ENCODE peak calls at places on chromosome 5, in ten cellular contexts. One of them, this sample, is unnamed.

GRCh38 chr5:143118222-143118621 is 285.3 kb downstream of the NR3C1 start:
- DNase-seq in M059J: no peak
- DNase-seq in NCI-H1105 treated with DMSO at 0.1 percent for 48 hours: no peak
- DNase-seq in T1000: no peak
- DNase-seq in iris pigment epithelial cell: no peak
- DNase-seq in choroid plexus epithelial cell: no peak
- DNase-seq in upper lobe of right lung: no peak
- DNase-seq in mesenchymal stem cell: no peak
- DNase-seq in activated CD8-positive, alpha-beta memory T cell treated with anti-CD3 and anti-CD28 coated beads, Interleukin-2, amount 50 U/mL, for 48 hours: no peak
- DNase-seq in uterus: no peak
- DNase-seq in this sample: no peak

GRCh38 chr5:9544056-9544455 is 1.8 kb downstream of the SEMA5A start:
- DNase-seq in mesenchymal stem cell: no peak
- DNase-seq in iris pigment epithelial cell: no peak
- DNase-seq in uterus: no peak
- DNase-seq in choroid plexus epithelial cell: no peak
- DNase-seq in activated CD8-positive, alpha-beta memory T cell treated with anti-CD3 and anti-CD28 coated beads, Interleukin-2, amount 50 U/mL, for 48 hours: no peak
- DNase-seq in NCI-H1105 treated with DMSO at 0.1 percent for 48 hours: no peak
- DNase-seq in M059J: no peak
- DNase-seq in T1000: no peak
- DNase-seq in upper lobe of right lung: no peak
- DNase-seq in this sample: no peak

GRCh38 chr5:154356256-154356655 is 89.5 kb upstream of the SAP30L start:
- DNase-seq in mesenchymal stem cell: no peak
- DNase-seq in upper lobe of right lung: no peak
- DNase-seq in choroid plexus epithelial cell: peak; percentile 53
- DNase-seq in activated CD8-positive, alpha-beta memory T cell treated with anti-CD3 and anti-CD28 coated beads, Interleukin-2, amount 50 U/mL, for 48 hours: no peak
- DNase-seq in M059J: peak; percentile 29
- DNase-seq in uterus: no peak
- DNase-seq in NCI-H1105 treated with DMSO at 0.1 percent for 48 hours: no peak
- DNase-seq in iris pigment epithelial cell: peak; percentile 75
- DNase-seq in T1000: no peak
- DNase-seq in this sample: no peak

GRCh38 chr5:170817195-170817594 is 33.7 kb downstream of the GABRP start:
- DNase-seq in activated CD8-positive, alpha-beta memory T cell treated with anti-CD3 and anti-CD28 coated beads, Interleukin-2, amount 50 U/mL, for 48 hours: no peak
- DNase-seq in NCI-H1105 treated with DMSO at 0.1 percent for 48 hours: no peak
- DNase-seq in choroid plexus epithelial cell: no peak
- DNase-seq in iris pigment epithelial cell: peak; percentile 41
- DNase-seq in uterus: no peak
- DNase-seq in T1000: no peak
- DNase-seq in mesenchymal stem cell: no peak
- DNase-seq in upper lobe of right lung: no peak
- DNase-seq in M059J: no peak
- DNase-seq in this sample: no peak

GRCh38 chr5:132205385-132206125 is 22.1 kb downstream of the P4HA2 start:
- DNase-seq in mesenchymal stem cell: no peak
- DNase-seq in upper lobe of right lung: no peak
- DNase-seq in iris pigment epithelial cell: peak; percentile 57
- DNase-seq in T1000: no peak
- DNase-seq in choroid plexus epithelial cell: peak; percentile 48
- DNase-seq in M059J: no peak
- DNase-seq in NCI-H1105 treated with DMSO at 0.1 percent for 48 hours: no peak
- DNase-seq in activated CD8-positive, alpha-beta memory T cell treated with anti-CD3 and anti-CD28 coated beads, Interleukin-2, amount 50 U/mL, for 48 hours: peak; percentile 23
- DNase-seq in uterus: no peak
- DNase-seq in this sample: peak; percentile 19

GRCh38 chr5:139630855-139631254 is 17.3 kb upstream of the CXXC5 start:
- DNase-seq in mesenchymal stem cell: no peak
- DNase-seq in uterus: no peak
- DNase-seq in upper lobe of right lung: no peak
- DNase-seq in activated CD8-positive, alpha-beta memory T cell treated with anti-CD3 and anti-CD28 coated beads, Interleukin-2, amount 50 U/mL, for 48 hours: no peak
- DNase-seq in iris pigment epithelial cell: no peak
- DNase-seq in M059J: no peak
- DNase-seq in NCI-H1105 treated with DMSO at 0.1 percent for 48 hours: no peak
- DNase-seq in choroid plexus epithelial cell: no peak
- DNase-seq in T1000: no peak
- DNase-seq in this sample: no peak

GRCh38 chr5:115516372-115516771 is 28.2 kb downstream of the FEM1C start:
- DNase-seq in iris pigment epithelial cell: no peak
- DNase-seq in choroid plexus epithelial cell: no peak
- DNase-seq in upper lobe of right lung: no peak
- DNase-seq in M059J: no peak
- DNase-seq in NCI-H1105 treated with DMSO at 0.1 percent for 48 hours: no peak
- DNase-seq in T1000: no peak
- DNase-seq in activated CD8-positive, alpha-beta memory T cell treated with anti-CD3 and anti-CD28 coated beads, Interleukin-2, amount 50 U/mL, for 48 hours: no peak
- DNase-seq in mesenchymal stem cell: no peak
- DNase-seq in uterus: no peak
- DNase-seq in this sample: no peak

GRCh38 chr5:154092356-154092755 is 53.6 kb downstream of the MFAP3 start:
- DNase-seq in iris pigment epithelial cell: peak; percentile 94
- DNase-seq in activated CD8-positive, alpha-beta memory T cell treated with anti-CD3 and anti-CD28 coated beads, Interleukin-2, amount 50 U/mL, for 48 hours: no peak
- DNase-seq in NCI-H1105 treated with DMSO at 0.1 percent for 48 hours: no peak
- DNase-seq in M059J: peak; percentile 37
- DNase-seq in T1000: no peak
- DNase-seq in uterus: no peak
- DNase-seq in upper lobe of right lung: no peak
- DNase-seq in mesenchymal stem cell: peak; percentile 13
- DNase-seq in choroid plexus epithelial cell: peak; percentile 84
- DNase-seq in this sample: no peak

GRCh38 chr5:56607074-56607473 is 208.3 kb upstream of the MAP3K1 start:
- DNase-seq in upper lobe of right lung: no peak
- DNase-seq in mesenchymal stem cell: no peak
- DNase-seq in NCI-H1105 treated with DMSO at 0.1 percent for 48 hours: no peak
- DNase-seq in activated CD8-positive, alpha-beta memory T cell treated with anti-CD3 and anti-CD28 coated beads, Interleukin-2, amount 50 U/mL, for 48 hours: no peak
- DNase-seq in choroid plexus epithelial cell: peak; percentile 13
- DNase-seq in T1000: no peak
- DNase-seq in M059J: no peak
- DNase-seq in uterus: no peak
- DNase-seq in iris pigment epithelial cell: peak; percentile 39
- DNase-seq in this sample: no peak

GRCh38 chr5:151255621-151256286 is 2.8 kb downstream of the GM2A start:
- DNase-seq in mesenchymal stem cell: no peak
- DNase-seq in choroid plexus epithelial cell: no peak
- DNase-seq in NCI-H1105 treated with DMSO at 0.1 percent for 48 hours: no peak
- DNase-seq in M059J: no peak
- DNase-seq in T1000: no peak
- DNase-seq in uterus: no peak
- DNase-seq in activated CD8-positive, alpha-beta memory T cell treated with anti-CD3 and anti-CD28 coated beads, Interleukin-2, amount 50 U/mL, for 48 hours: no peak
- DNase-seq in iris pigment epithelial cell: no peak
- DNase-seq in upper lobe of right lung: no peak
- DNase-seq in this sample: no peak

GRCh38 chr5:163916376-163916775 is 411.0 kb downstream of the MAT2B start:
- DNase-seq in mesenchymal stem cell: peak; percentile 62
- DNase-seq in T1000: no peak
- DNase-seq in NCI-H1105 treated with DMSO at 0.1 percent for 48 hours: no peak
- DNase-seq in M059J: peak; percentile 30
- DNase-seq in upper lobe of right lung: no peak
- DNase-seq in uterus: no peak
- DNase-seq in choroid plexus epithelial cell: peak; percentile 87
- DNase-seq in activated CD8-positive, alpha-beta memory T cell treated with anti-CD3 and anti-CD28 coated beads, Interleukin-2, amount 50 U/mL, for 48 hours: no peak
- DNase-seq in iris pigment epithelial cell: peak; percentile 93
- DNase-seq in this sample: no peak

This sample was measured in naive thymus-derived CD4-positive, alpha-beta T cell.